ENCODE peak calls at places on chromosomes 3 and 15, in seven cellular contexts. H, R, D, W, O, U and E are unnamed samples.

GRCh38 chr3:124386006-124386405 is 344.2 kb upstream of the UMPS start:
- DNase-seq in H (no peak), R (no peak), D (no peak), W (no peak), O (no peak), U (no peak), E (no peak)

GRCh38 chr3:10115326-10116137 is at the start of gene BRK1:
- DNase-seq in H (peak), R (peak), D (peak), W (peak), O (peak), U (peak), E (peak)

GRCh38 chr3:180870008-180870733 is 42.3 kb upstream of the FXR1 start:
- DNase-seq in H (no peak), R (no peak), D (no peak), W (no peak), O (no peak), U (no peak), E (no peak)

GRCh38 chr3:149657796-149658443 is at the start of gene WWTR1:
- DNase-seq in H (no peak), R (no peak), D (no peak), W (peak), O (peak), U (no peak), E (peak)

GRCh38 chr3:126056681-126057546 is 27.0 kb downstream of the SLC41A3 start:
- DNase-seq in H (no peak), R (no peak), D (no peak), W (no peak), O (peak), U (no peak), E (no peak)

GRCh38 chr15:66878761-66879160 is 176.7 kb downstream of the SMAD6 start:
- DNase-seq in H (no peak), R (no peak), D (no peak), W (no peak), O (no peak), U (no peak), E (no peak)

GRCh38 chr3:100060685-100061484 is 53.4 kb downstream of the FILIP1L start:
- DNase-seq in H (no peak), R (no peak), D (no peak), W (no peak), O (no peak), U (no peak), E (no peak)

GRCh38 chr3:188153498-188153948 is 434 bp upstream of the LPP start:
- DNase-seq in H (peak), R (peak), D (peak), W (peak), O (peak), U (no peak), E (peak)

GRCh38 chr15:59501531-59502113 is 63.6 kb downstream of the FAM81A start:
- DNase-seq in H (no peak), R (peak), D (no peak), W (peak), O (peak), U (no peak), E (peak)

GRCh38 chr3:171377859-171378258 is 82.3 kb downstream of the TNIK start:
- DNase-seq in H (no peak), R (no peak), D (no peak), W (no peak), O (no peak), U (no peak), E (no peak)

GRCh38 chr15:63157891-63158431 is 684 bp upstream of the RPS27L start:
- DNase-seq in H (no peak), R (peak), D (peak), W (no peak), O (peak), U (no peak), E (peak)

GRCh38 chr3:143121240-143122088 is 1.9 kb downstream of the CHST2 start:
- DNase-seq in H (peak), R (no peak), D (peak), W (no peak), O (peak), U (peak), E (peak)

GRCh38 chr3:164095949-164096348 is 982.3 kb downstream of the SI start:
- DNase-seq in H (no peak), R (no peak), D (no peak), W (no peak), O (no peak), U (no peak), E (no peak)

GRCh38 chr3:124837730-124838186 is 49.4 kb downstream of the ITGB5 start:
- DNase-seq in H (no peak), R (no peak), D (no peak), W (no peak), O (no peak), U (no peak), E (peak)

GRCh38 chr3:70885636-70886035 is 573.2 kb upstream of the MDFIC2 start:
- DNase-seq in H (no peak), R (no peak), D (no peak), W (no peak), O (no peak), U (no peak), E (no peak)

GRCh38 chr3:155763870-155764463 is 19.1 kb upstream of the PLCH1 start:
- DNase-seq in H (no peak), R (no peak), D (no peak), W (no peak), O (no peak), U (no peak), E (no peak)

GRCh38 chr3:40042752-40043443 is 233.5 kb downstream of the MYRIP start:
- DNase-seq in H (no peak), R (no peak), D (no peak), W (no peak), O (no peak), U (no peak), E (no peak)

GRCh38 chr3:127817331-127817821 is 4.9 kb downstream of the MGLL start:
- DNase-seq in H (no peak), R (peak), D (no peak), W (no peak), O (peak), U (no peak), E (peak)

GRCh38 chr3:125206934-125207333 is 5.6 kb downstream of the SLC12A8 start:
- DNase-seq in H (no peak), R (no peak), D (no peak), W (no peak), O (no peak), U (no peak), E (no peak)

GRCh38 chr3:188431553-188431952 is 277.6 kb downstream of the LPP start:
- DNase-seq in H (no peak), R (no peak), D (no peak), W (no peak), O (peak), U (no peak), E (peak)

GRCh38 chr3:184562875-184563568 is 1.4 kb downstream of the EPHB3 start:
- DNase-seq in H (no peak), R (peak), D (no peak), W (no peak), O (no peak), U (no peak), E (peak)

GRCh38 chr3:145557405-145557804 is 603.6 kb downstream of the PLOD2 start:
- DNase-seq in H (no peak), R (no peak), D (no peak), W (no peak), O (peak), U (no peak), E (peak)

GRCh38 chr3:102745881-102746280 is 311.1 kb downstream of the ZPLD1 start:
- DNase-seq in H (no peak), R (no peak), D (no peak), W (peak), O (no peak), U (no peak), E (peak)

GRCh38 chr15:69504352-69505040 is 51.9 kb downstream of the RPLP1 start:
- DNase-seq in H (no peak), R (no peak), D (no peak), W (no peak), O (no peak), U (no peak), E (no peak)

GRCh38 chr3:27556854-27557253 is 72.7 kb upstream of the SLC4A7 start:
- DNase-seq in H (no peak), R (no peak), D (no peak), W (no peak), O (no peak), U (no peak), E (peak)

GRCh38 chr3:55585856-55586255 is 98.8 kb upstream of the WNT5A start:
- DNase-seq in H (no peak), R (no peak), D (no peak), W (no peak), O (no peak), U (no peak), E (no peak)

GRCh38 chr15:78394981-78395619 is 42.9 kb upstream of the IREB2 start:
- DNase-seq in H (no peak), R (peak), D (no peak), W (no peak), O (no peak), U (no peak), E (no peak)

GRCh38 chr3:45981321-45982038 is 14.1 kb downstream of the FYCO1 start:
- DNase-seq in H (no peak), R (no peak), D (no peak), W (no peak), O (no peak), U (no peak), E (no peak)

GRCh38 chr15:100713163-100713867 is 110.9 kb downstream of the ASB7 start:
- DNase-seq in H (no peak), R (no peak), D (no peak), W (no peak), O (peak), U (no peak), E (peak)

GRCh38 chr15:100133981-100134711 is 207.6 kb downstream of the ADAMTS17 start:
- DNase-seq in H (no peak), R (no peak), D (no peak), W (no peak), O (no peak), U (no peak), E (no peak)

GRCh38 chr15:44009056-44009455 is 182.3 kb downstream of the WDR76 start:
- DNase-seq in H (no peak), R (no peak), D (no peak), W (no peak), O (peak), U (no peak), E (peak)

GRCh38 chr3:67916353-67916752 is 261.9 kb upstream of the SUCLG2 start:
- DNase-seq in H (no peak), R (no peak), D (no peak), W (no peak), O (no peak), U (no peak), E (no peak)

GRCh38 chr3:54772046-54772445 is 155.8 kb downstream of the LRTM1 start:
- DNase-seq in H (no peak), R (no peak), D (no peak), W (no peak), O (no peak), U (no peak), E (no peak)

GRCh38 chr15:101501703-101502373 is 12.3 kb upstream of the PCSK6 start:
- DNase-seq in H (no peak), R (no peak), D (peak), W (no peak), O (peak), U (peak), E (peak)

GRCh38 chr3:129605593-129606521 is 619 bp downstream of the PLXND1 start:
- DNase-seq in H (peak), R (peak), D (peak), W (no peak), O (no peak), U (no peak), E (peak)

GRCh38 chr3:17846466-17846865 is 104.0 kb upstream of the TBC1D5 start:
- DNase-seq in H (no peak), R (no peak), D (no peak), W (no peak), O (no peak), U (no peak), E (peak)

GRCh38 chr15:74525328-74525727 is 15.7 kb upstream of the ARID3B start:
- DNase-seq in H (no peak), R (peak), D (no peak), W (no peak), O (no peak), U (no peak), E (peak)

GRCh38 chr3:484302-484701 is 287.7 kb downstream of the CHL1 start:
- DNase-seq in H (no peak), R (no peak), D (no peak), W (no peak), O (no peak), U (no peak), E (no peak)